ENCODE peak calls at places on chromosomes 5 and 9, in five cellular contexts. R, Y, Q, G and D are unnamed samples.

GRCh38 chr5:96661101-96661840 is 905 bp upstream of the CAST start:
- DNase-seq in Y (peak; percentile 61), Q (no peak), R (no peak), G (peak; percentile 72), D (peak; percentile 69)

GRCh38 chr9:109198736-109199384 is 31.8 kb upstream of the FRRS1L start:
- DNase-seq in G (no peak), Q (no peak), R (no peak), Y (no peak), D (no peak)

GRCh38 chr5:133363807-133364587 is 248.3 kb downstream of the FSTL4 start:
- DNase-seq in R (no peak), G (peak; percentile 38), Q (peak; percentile 62), Y (no peak), D (no peak)

GRCh38 chr9:132220069-132220468 is 58.2 kb downstream of the NTNG2 start:
- DNase-seq in R (no peak), Y (no peak), Q (no peak), G (no peak), D (no peak)

GRCh38 chr5:140795259-140795641 is 598 bp downstream of the PCDHA2 start:
- DNase-seq in G (no peak), Y (no peak), Q (no peak), R (no peak), D (no peak)

GRCh38 chr5:44885903-44886302 is 77.2 kb downstream of the MRPS30 start:
- DNase-seq in Q (no peak), R (no peak), Y (no peak), G (no peak), D (no peak)

GRCh38 chr9:91039125-91039834 is 237.7 kb downstream of the SYK start:
- DNase-seq in Q (no peak), R (no peak), G (no peak), Y (no peak), D (no peak)

GRCh38 chr5:72441861-72442540 is 65.2 kb downstream of the ZNF366 start:
- DNase-seq in Q (no peak), G (no peak), Y (peak; percentile 97), R (no peak), D (peak; percentile 90)

GRCh38 chr9:36746415-36746814 is 173.7 kb downstream of the MELK start:
- DNase-seq in Y (no peak), G (no peak), Q (no peak), R (no peak), D (no peak)

GRCh38 chr5:16819522-16820167 is 116.4 kb downstream of the MYO10 start:
- DNase-seq in G (no peak), Q (no peak), R (no peak), Y (peak; percentile 86), D (peak; percentile 86)

GRCh38 chr5:619444-619843 is 7.3 kb downstream of the CEP72 start:
- DNase-seq in Q (peak; percentile 71), G (peak; percentile 40), Y (no peak), R (no peak), D (no peak)

GRCh38 chr9:133137451-133138231 is 16.6 kb upstream of the RALGDS start:
- DNase-seq in G (no peak), Q (no peak), Y (no peak), R (peak; percentile 61), D (no peak)

GRCh38 chr5:9099681-9100080 is 446.2 kb downstream of the SEMA5A start:
- DNase-seq in Y (no peak), G (no peak), Q (no peak), R (no peak), D (no peak)

GRCh38 chr5:142853682-142854081 is 83.5 kb downstream of the ARHGAP26 start:
- DNase-seq in Q (no peak), R (no peak), G (no peak), Y (no peak), D (no peak)

GRCh38 chr5:21806943-21807342 is 1046.2 kb downstream of the CDH12 start:
- DNase-seq in R (peak; percentile 28), Q (no peak), Y (peak; percentile 87), G (no peak), D (peak; percentile 42)

DNA sequence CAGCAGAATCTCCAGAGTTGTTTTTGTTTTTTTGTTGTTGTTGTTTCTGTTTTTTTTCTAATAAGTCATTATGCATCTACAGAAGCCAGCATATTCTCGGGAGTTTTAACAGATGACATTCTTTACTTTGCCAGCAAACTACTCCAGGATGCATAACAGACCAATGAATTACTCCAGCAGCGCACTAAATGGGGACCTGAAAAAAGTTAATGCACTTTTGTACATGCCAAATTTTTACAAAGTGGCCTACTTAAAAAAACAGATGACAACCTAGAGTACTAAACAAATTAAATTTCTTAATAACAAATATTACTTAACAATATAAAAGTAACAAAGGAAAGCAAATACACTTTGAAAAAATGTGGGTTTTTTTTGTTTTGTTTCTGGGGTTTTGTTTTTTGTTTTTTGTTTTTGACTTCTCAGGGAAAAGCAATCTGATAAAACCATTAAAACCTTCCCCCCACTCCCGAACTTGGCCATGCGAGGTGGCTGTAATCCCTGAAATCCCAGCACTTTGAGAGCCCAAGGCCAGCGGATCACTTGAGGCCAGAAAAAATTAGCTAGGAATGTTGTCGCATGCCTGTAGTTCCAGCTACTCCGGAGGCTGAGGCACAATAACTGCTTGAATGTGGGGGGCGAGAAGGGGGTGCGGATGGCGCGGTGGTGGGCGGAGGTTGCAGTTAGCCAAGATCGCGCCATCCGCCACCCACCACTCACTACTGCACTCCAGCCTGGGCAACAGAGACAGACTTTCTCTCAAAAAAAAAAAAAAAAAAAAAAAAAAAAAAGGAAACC is 352.4 kb downstream of the CETN3 start:
- DNase-seq in Q (no peak), Y (no peak), G (no peak), R (no peak), D (no peak)
- TF ChIP-seq CTCF in Q (peak; percentile 8), Y (no peak), G (no peak), R (no peak), D (no peak)

GRCh38 chr9:18173923-18174322 is 300.0 kb upstream of the ADAMTSL1 start:
- DNase-seq in Y (no peak), R (no peak), G (no peak), Q (no peak), D (no peak)
- TF ChIP-seq CTCF in Y (no peak), R (no peak), G (no peak), Q (peak; percentile 30), D (no peak)

DNA sequence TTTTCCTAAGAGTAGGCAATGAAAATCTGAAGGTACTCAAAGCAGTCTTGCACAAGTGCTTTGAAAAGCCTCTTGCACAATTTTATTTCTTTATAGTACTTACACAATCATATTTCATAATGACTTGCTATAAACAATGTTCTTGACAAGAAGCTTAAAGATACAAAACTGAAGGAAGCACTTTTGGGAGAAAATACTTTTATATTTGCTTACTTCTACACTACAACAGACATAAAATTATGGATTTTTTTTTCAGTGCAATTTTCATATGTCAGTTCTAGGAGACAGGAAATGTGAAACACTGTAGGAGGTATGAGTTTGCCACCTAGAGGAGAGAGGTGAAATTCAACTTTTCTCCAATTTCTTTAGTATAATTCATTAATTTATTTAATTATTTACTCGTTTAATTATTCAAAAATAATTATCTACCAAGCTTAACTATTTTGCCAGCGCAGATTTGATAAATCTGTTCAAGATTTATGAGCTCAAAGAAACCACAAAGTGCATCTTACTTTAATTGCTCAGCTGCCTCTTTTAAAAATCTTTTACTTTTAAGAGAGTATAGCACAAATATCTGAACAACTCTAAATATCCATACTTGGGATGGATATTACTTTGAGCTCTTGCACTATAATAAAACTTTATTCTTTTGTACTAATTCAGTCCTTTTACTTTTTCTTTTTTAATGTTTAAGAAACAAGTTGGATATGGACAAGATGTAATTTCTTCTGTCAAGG is 29.0 kb upstream of the CDKN2B start:
- DNase-seq in Y (peak; percentile 47), R (no peak), G (no peak), Q (no peak), D (peak; percentile 62)
- TF ChIP-seq CTCF in Y (peak; percentile 55), R (peak; percentile 58), G (peak; percentile 30), Q (peak; percentile 69), D (peak; percentile 57)

GRCh38 chr9:4048441-4048840 is 251.4 kb downstream of the GLIS3 start:
- DNase-seq in G (no peak), Y (peak; percentile 64), Q (no peak), R (no peak), D (peak; percentile 60)
- TF ChIP-seq CTCF in G (no peak), Y (peak; percentile 49), Q (peak; percentile 62), R (peak; percentile 13), D (peak; percentile 58)

DNA sequence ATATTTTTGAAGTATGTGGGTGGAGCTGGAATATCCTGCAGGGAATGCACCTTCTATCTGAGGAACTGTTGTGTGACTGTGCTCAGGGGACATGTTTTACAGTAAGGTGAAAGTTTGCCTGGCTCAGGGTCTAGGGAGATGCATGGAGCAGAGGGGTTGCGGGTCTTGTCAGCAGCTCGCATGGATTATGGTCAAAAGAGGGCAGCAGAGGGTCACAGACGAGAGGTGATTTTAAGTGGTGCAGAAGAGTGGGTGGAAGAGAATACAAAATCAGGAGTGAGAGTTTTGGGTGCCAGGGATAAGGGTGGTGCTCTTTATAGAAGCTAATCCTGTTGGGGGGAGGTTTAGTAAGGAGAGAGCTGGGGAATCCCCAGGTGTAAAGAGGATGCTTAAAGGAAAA is 53.5 kb upstream of the GRIN3A start:
- DNase-seq in Y (no peak), Q (no peak), G (no peak), R (peak; percentile 30), D (peak; percentile 0)
- TF ChIP-seq CTCF in Y (peak; percentile 9), Q (peak; percentile 47), G (no peak), R (peak; percentile 51), D (no peak)

GRCh38 chr9:106648799-106649198 is 214.2 kb upstream of the ZNF462 start:
- DNase-seq in Y (peak; percentile 13), G (no peak), Q (no peak), R (no peak), D (peak; percentile 1)
- TF ChIP-seq CTCF in Y (peak; percentile 36), G (no peak), Q (peak; percentile 52), R (peak; percentile 39), D (no peak)

DNA sequence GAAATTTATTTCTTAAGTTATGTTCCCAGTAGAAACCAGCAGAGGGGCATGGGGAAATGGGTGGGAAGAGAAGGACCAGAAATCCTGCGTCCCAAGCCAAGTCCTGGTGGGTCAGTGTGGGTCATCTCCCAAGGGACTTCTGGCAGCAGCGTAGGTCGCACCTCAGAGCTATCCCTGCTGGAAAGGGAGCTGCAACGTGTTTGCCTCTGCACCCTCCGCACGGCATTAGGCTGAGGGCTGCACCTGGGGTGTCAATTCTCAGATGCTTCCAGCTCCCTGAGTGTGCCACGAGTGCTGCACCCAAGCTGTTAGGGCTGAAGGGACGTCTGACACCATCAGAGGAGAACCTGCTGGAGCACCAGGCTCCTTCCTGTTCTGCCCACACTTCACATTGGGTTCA is 182.8 kb downstream of the CACNA1B start:
- DNase-seq in Q (no peak), R (no peak), G (peak; percentile 33), Y (no peak), D (no peak)
- TF ChIP-seq CTCF in Q (no peak), R (no peak), G (no peak), Y (no peak), D (no peak)